ENCODE peak calls at places on chromosomes 12 and 14, in four cellular contexts. V is naive thymus-derived CD8-positive, alpha-beta T cell; H is fibroblast of the aortic adventitia; Y is aorta. A is an unnamed sample.
A peak's percentile ranks its signal among the peaks of the same experiment; 100 is the strongest.

GRCh38 chr12:45336331-45336730 is 120.4 kb downstream of the ANO6 start:
- DNase-seq in H (peak; percentile 91), Y (no peak), V (no peak), A (no peak)

GRCh38 chr14:64725360-64725815 is 21.2 kb downstream of the PLEKHG3 start:
- DNase-seq in Y (peak; percentile 25), H (no peak), V (no peak), A (no peak)

GRCh38 chr12:13941258-13942249 is 39.8 kb downstream of the GRIN2B start:
- DNase-seq in H (peak; percentile 53), V (no peak), Y (no peak), A (peak; percentile 5)

GRCh38 chr12:115313929-115314328 is 630.0 kb upstream of the TBX3 start:
- DNase-seq in Y (no peak), H (peak; percentile 75), V (no peak), A (no peak)

GRCh38 chr12:121925361-121925725 is 7.0 kb downstream of the CFAP251 start:
- DNase-seq in Y (no peak), H (peak; percentile 64), V (no peak), A (no peak)

GRCh38 chr14:93970967-93971634 is 5.3 kb downstream of the ASB2 start:
- DNase-seq in H (no peak), Y (no peak), V (no peak), A (peak; percentile 73)

GRCh38 chr12:89225808-89226368 is 126.4 kb downstream of the DUSP6 start:
- DNase-seq in H (peak; percentile 96), V (no peak), Y (no peak), A (no peak)

GRCh38 chr14:89276424-89276975 is 140.5 kb downstream of the FOXN3 start:
- DNase-seq in Y (no peak), V (no peak), H (no peak), A (peak; percentile 92)

GRCh38 chr12:130664772-130665171 is 51.3 kb downstream of the RIMBP2 start:
- DNase-seq in Y (no peak), V (no peak), H (no peak), A (no peak)

GRCh38 chr12:77980782-77981181 is 150.1 kb downstream of the NAV3 start:
- DNase-seq in Y (no peak), H (peak; percentile 58), V (no peak), A (no peak)

A was measured in stimulated activated naive CD8-positive, alpha-beta T cell treated with anti-CD3 and anti-CD28 coated beads, Interleukin-15, Interleukin-2, amounts not matched to agents 100 U/mL and 50 U/mL, for 24 hours.